ENCODE peak calls at places on chromosomes 13 and 19, in nine cellular contexts. G is CD8-positive, alpha-beta memory T cell; L is amniotic epithelial cell; V is effector CD4-positive, alpha-beta T cell; R is GM04504; D is T-helper 1 cell; S is OCI-LY7; T is HL-60; K is mesendoderm. F is an unnamed sample.

GRCh38 chr13:29935309-29935981 is 85.0 kb upstream of the UBL3 start:
- DNase-seq in T (peak), V (peak), L (no peak), R (no peak), G (peak), D (peak), S (peak), K (no peak), F (peak)

GRCh38 chr19:18603255-18603957 is 3.2 kb downstream of the CRLF1 start:
- DNase-seq in G (no peak), V (no peak), K (peak), T (peak), D (no peak), S (no peak), L (no peak), R (no peak), F (no peak)

GRCh38 chr19:39474139-39474620 is 6.5 kb upstream of the TIMM50 start:
- DNase-seq in R (no peak), G (peak), V (peak), S (peak), L (peak), K (peak), T (peak), D (peak), F (peak)

GRCh38 chr19:21586341-21587116 is 81.1 kb downstream of the ZNF429 start:
- DNase-seq in V (no peak), R (no peak), L (no peak), D (no peak), G (no peak), K (peak), S (no peak), T (no peak), F (no peak)

GRCh38 chr13:33146843-33147611 is 130.8 kb downstream of the KL start:
- DNase-seq in T (no peak), V (no peak), K (no peak), G (no peak), L (no peak), S (no peak), R (no peak), D (no peak), F (no peak)

GRCh38 chr13:21232196-21232595 is 55.7 kb downstream of the MRPL57 start:
- DNase-seq in S (no peak), R (peak), T (no peak), L (peak), D (no peak), G (no peak), K (no peak), V (no peak), F (no peak)

GRCh38 chr13:106393776-106394175 is 141.7 kb downstream of the EFNB2 start:
- DNase-seq in G (no peak), L (no peak), D (no peak), R (no peak), K (no peak), T (no peak), V (no peak), S (no peak), F (no peak)

GRCh38 chr13:24605923-24606372 is 74.3 kb upstream of the ATP12A start:
- DNase-seq in D (no peak), G (no peak), L (no peak), V (no peak), R (peak), S (no peak), K (peak), T (peak), F (no peak)

GRCh38 chr13:101343128-101343787 is 73.0 kb downstream of the NALCN start:
- DNase-seq in R (no peak), K (peak), T (no peak), G (no peak), V (no peak), L (peak), S (no peak), D (no peak), F (no peak)

GRCh38 chr19:17184381-17184841 is 30.7 kb upstream of the USE1 start:
- DNase-seq in V (peak), T (no peak), R (no peak), G (peak), L (peak), K (no peak), D (no peak), S (peak), F (peak)

GRCh38 chr19:55353803-55354697 is 469 bp downstream of the COX6B2 start:
- DNase-seq in L (peak), V (peak), T (no peak), G (peak), R (no peak), D (peak), S (peak), K (peak), F (peak)

GRCh38 chr13:46389985-46390384 is 2.9 kb upstream of the RUBCNL start:
- DNase-seq in L (no peak), R (no peak), S (peak), T (peak), D (no peak), G (no peak), V (no peak), K (no peak), F (no peak)

F was measured in T-cell.